ENCODE peak calls at places on chromosomes 5 and 9, in six cellular contexts. B is prostate gland, J is GM12892, X is endothelial cell of umbilical vein, S is heart left ventricle, O is stomach. E is an unnamed sample.

GRCh38 chr9:77848897-77849296 is 182.7 kb downstream of the GNAQ start:
- DNase-seq in B (no peak), J (no peak), X (peak), S (no peak), O (no peak), E (no peak)

GRCh38 chr9:134533850-134534585 is 107.6 kb upstream of the COL5A1 start:
- DNase-seq in B (no peak), J (no peak), X (no peak), S (peak), O (no peak), E (no peak)

GRCh38 chr5:6632324-6632930 is 417 bp downstream of the NSUN2 start:
- DNase-seq in B (no peak), J (no peak), X (no peak), S (no peak), O (no peak), E (peak)

GRCh38 chr5:142426129-142426641 is 101.4 kb upstream of the SPRY4 start:
- DNase-seq in B (no peak), J (no peak), X (peak), S (peak), O (peak), E (no peak)

GRCh38 chr5:136192526-136193395 is at the start of gene SMIM32:
- DNase-seq in B (peak), J (no peak), X (peak), S (no peak), O (no peak), E (no peak)

GRCh38 chr5:139634028-139634325 is 14.2 kb upstream of the CXXC5 start:
- DNase-seq in B (no peak), J (no peak), X (no peak), S (no peak), O (peak), E (no peak)

GRCh38 chr9:81852820-81853219 is 75.4 kb upstream of the SPATA31D4 start:
- DNase-seq in B (no peak), J (no peak), X (no peak), S (no peak), O (no peak), E (no peak)

GRCh38 chr5:139181835-139182452 is 16.2 kb downstream of the SIL1 start:
- DNase-seq in B (no peak), J (no peak), X (no peak), S (no peak), O (no peak), E (peak)

GRCh38 chr5:180155331-180155881 is 53.6 kb downstream of the RASGEF1C start:
- DNase-seq in B (no peak), J (no peak), X (no peak), S (peak), O (peak), E (no peak)

GRCh38 chr5:33316773-33317172 is 124.0 kb upstream of the TARS1 start:
- DNase-seq in B (no peak), J (no peak), X (peak), S (no peak), O (no peak), E (no peak)

GRCh38 chr5:171342362-171343111 is 33.5 kb downstream of the TLX3 start:
- DNase-seq in B (no peak), J (no peak), X (peak), S (no peak), O (peak), E (peak)

GRCh38 chr5:54785729-54786548 is 199.5 kb downstream of the ESM1 start:
- DNase-seq in B (peak), J (no peak), X (peak), S (peak), O (no peak), E (peak)

GRCh38 chr5:125679522-125679921 is 743.7 kb upstream of the GRAMD2B start:
- DNase-seq in B (no peak), J (no peak), X (no peak), S (no peak), O (no peak), E (no peak)

GRCh38 chr5:151587796-151588606 is 3.1 kb downstream of the FAT2 start:
- DNase-seq in B (no peak), J (no peak), X (no peak), S (no peak), O (no peak), E (no peak)

GRCh38 chr9:92265159-92265558 is 28.3 kb downstream of the IARS1 start:
- DNase-seq in B (no peak), J (no peak), X (no peak), S (no peak), O (no peak), E (no peak)

GRCh38 chr9:105880517-105880916 is 186.2 kb downstream of the TMEM38B start:
- DNase-seq in B (no peak), J (no peak), X (no peak), S (no peak), O (no peak), E (no peak)

GRCh38 chr9:133761641-133762248 is 23.6 kb upstream of the SARDH start:
- DNase-seq in B (no peak), J (no peak), X (no peak), S (peak), O (peak), E (no peak)

GRCh38 chr5:78547731-78548189 is 100.8 kb downstream of the LHFPL2 start:
- DNase-seq in B (no peak), J (no peak), X (no peak), S (peak), O (no peak), E (no peak)

GRCh38 chr5:154756203-154756870 is 1.2 kb downstream of the LARP1 start:
- DNase-seq in B (peak), J (no peak), X (peak), S (peak), O (peak), E (peak)

GRCh38 chr9:73155389-73155788 is 3.7 kb downstream of the ANXA1 start:
- DNase-seq in B (no peak), J (no peak), X (peak), S (no peak), O (no peak), E (no peak)

GRCh38 chr5:150763023-150763793 is 4.4 kb upstream of the DCTN4 start:
- DNase-seq in B (peak), J (no peak), X (no peak), S (peak), O (peak), E (peak)

GRCh38 chr5:40909233-40909632 is at the start of gene C7:
- DNase-seq in B (no peak), J (no peak), X (peak), S (no peak), O (no peak), E (peak)

GRCh38 chr5:175261526-175261925 is 182.5 kb downstream of the DRD1 start:
- DNase-seq in B (no peak), J (no peak), X (no peak), S (no peak), O (no peak), E (no peak)

GRCh38 chr5:4275232-4275631 is 679.6 kb downstream of the IRX1 start:
- DNase-seq in B (no peak), J (no peak), X (no peak), S (no peak), O (no peak), E (no peak)

GRCh38 chr5:80590766-80591165 is 20.7 kb upstream of the ANKRD34B start:
- DNase-seq in B (no peak), J (no peak), X (no peak), S (no peak), O (no peak), E (no peak)

GRCh38 chr9:134209731-134210311 is 45.5 kb upstream of the RNU6ATAC start:
- DNase-seq in B (no peak), J (no peak), X (no peak), S (peak), O (no peak), E (no peak)

GRCh38 chr5:39164016-39164415 is 55.3 kb downstream of the FYB1 start:
- DNase-seq in B (no peak), J (no peak), X (no peak), S (no peak), O (no peak), E (no peak)

GRCh38 chr9:133304158-133304470 is 29.1 kb upstream of the ABO start:
- DNase-seq in B (no peak), J (no peak), X (no peak), S (no peak), O (peak), E (no peak)

GRCh38 chr5:126720369-126720768 is 56.6 kb upstream of the LMNB1 start:
- DNase-seq in B (no peak), J (no peak), X (no peak), S (no peak), O (no peak), E (no peak)

GRCh38 chr9:35905912-35906679 is at the start of gene HRCT1:
- DNase-seq in B (peak), J (no peak), X (peak), S (peak), O (peak), E (peak)

GRCh38 chr9:35908484-35909125 is 685 bp upstream of the SPAAR start:
- DNase-seq in B (no peak), J (no peak), X (no peak), S (no peak), O (no peak), E (no peak)

GRCh38 chr9:35909274-35909673 is at the start of gene SPAAR:
- DNase-seq in B (no peak), J (no peak), X (peak), S (no peak), O (no peak), E (no peak)

GRCh38 chr9:35906923-35907699 is 1.1 kb downstream of the HRCT1 start:
- DNase-seq in B (no peak), J (no peak), X (peak), S (peak), O (no peak), E (no peak)

DNA sequence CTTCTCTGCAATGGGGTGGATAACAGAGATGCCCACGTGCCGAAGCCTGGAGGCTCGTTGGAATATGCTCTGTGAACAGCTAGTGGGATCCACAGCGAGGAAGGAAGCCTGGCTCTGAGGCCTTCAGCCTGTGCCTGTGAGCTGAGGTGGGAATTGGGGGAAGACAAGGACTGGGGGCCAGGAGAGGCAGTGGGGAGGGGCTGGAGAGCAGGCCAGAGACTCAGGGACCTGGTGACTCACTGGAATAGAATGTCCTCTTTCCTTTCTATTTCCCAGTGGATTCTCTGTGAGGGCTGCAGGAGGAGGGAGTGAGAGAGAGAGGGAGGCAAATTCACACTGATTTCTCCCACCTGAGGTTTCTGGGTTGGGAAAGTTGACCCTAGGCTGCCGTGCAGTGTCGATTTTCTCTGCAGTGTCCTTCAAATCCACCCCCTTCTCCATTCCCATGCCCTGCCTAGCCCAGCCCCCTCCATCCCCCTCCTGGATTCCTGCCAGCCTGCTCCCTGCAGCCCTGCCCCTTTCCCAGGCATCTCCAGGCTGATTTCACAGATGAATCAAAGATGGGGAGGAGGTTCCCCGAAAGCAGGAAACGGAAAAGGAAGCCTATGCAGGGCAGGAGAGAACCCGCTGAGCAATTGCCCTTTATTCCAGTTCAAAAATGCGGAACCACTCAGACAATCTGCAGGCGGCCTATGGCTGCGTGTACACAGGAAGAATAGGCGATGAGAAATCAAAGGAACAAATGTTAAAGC is 1.4 kb upstream of the SPAAR start:
- DNase-seq in B (peak), J (no peak), X (peak), S (peak), O (peak), E (no peak)
- TF ChIP-seq POLR2A in B (no peak), J (no peak), X (no peak), S (no peak), O (no peak), E (no peak)

GRCh38 chr5:172837640-172838039 is 3.6 kb downstream of the ERGIC1 start:
- DNase-seq in B (peak), J (peak), X (peak), S (no peak), O (peak), E (no peak)
- TF ChIP-seq POLR2A in B (no peak), J (peak), X (no peak), S (no peak), O (peak), E (no peak)

GRCh38 chr9:137245450-137246421 is 4.6 kb downstream of the TUBB4B start:
- DNase-seq in B (no peak), J (no peak), X (no peak), S (no peak), O (no peak), E (no peak)

GRCh38 chr9:137242329-137243204 is 1.5 kb downstream of the TUBB4B start:
- DNase-seq in B (no peak), J (no peak), X (no peak), S (no peak), O (no peak), E (peak)

GRCh38 chr9:137241490-137242328 is 622 bp downstream of the TUBB4B start:
- DNase-seq in B (no peak), J (peak), X (peak), S (peak), O (peak), E (peak)

GRCh38 chr9:137244486-137245449 is 3.7 kb downstream of the TUBB4B start:
- DNase-seq in B (no peak), J (no peak), X (no peak), S (no peak), O (no peak), E (peak)

GRCh38 chr9:137243626-137244485 is 2.8 kb downstream of the TUBB4B start:
- DNase-seq in B (no peak), J (no peak), X (no peak), S (no peak), O (no peak), E (peak)
- TF ChIP-seq POLR2A in B (no peak), J (peak), X (peak), S (no peak), O (no peak), E (peak)

GRCh38 chr9:101400120-101400519 is 1.5 kb downstream of the ZNF189 start:
- DNase-seq in B (no peak), J (no peak), X (peak), S (no peak), O (no peak), E (no peak)
- TF ChIP-seq POLR2A in B (no peak), J (no peak), X (no peak), S (no peak), O (no peak), E (no peak)

DNA sequence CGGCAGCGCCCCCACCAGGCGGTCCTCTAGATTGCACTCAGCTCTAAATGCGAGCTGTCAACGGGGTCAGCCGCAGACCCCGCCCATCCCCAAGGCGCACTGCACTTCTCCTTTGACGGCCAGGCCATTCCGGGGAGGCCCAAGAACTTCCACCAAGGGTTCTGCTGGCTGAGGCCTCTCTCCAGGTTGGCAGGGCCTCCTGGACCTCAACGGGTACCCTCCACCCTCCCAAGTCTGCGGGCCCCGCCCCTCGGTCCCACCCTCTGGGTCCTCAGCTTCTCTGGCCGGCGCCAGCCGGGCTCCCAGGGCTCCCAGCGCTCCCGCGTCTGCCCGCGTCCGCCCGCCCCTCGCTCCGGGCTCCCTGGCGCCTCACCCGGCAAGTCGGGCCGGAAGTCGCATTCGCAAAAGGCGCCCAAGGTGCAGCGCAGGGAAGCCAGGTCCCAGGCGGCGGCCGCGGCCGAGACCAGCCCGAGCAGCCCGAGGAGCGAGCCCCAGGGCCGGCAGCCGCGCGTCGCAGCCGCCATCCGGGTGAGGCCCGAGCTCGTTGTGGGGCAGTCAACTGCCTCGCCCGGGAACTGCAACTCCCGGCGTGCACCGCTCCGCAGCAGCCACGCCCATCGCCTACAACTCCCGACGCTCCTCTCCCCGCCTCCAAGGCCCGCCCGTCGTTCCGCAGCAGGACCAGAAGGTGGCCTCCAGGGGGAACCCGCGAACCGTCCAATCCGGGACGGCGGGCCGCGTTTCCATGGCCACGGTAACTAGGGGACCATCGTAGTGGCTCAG is at the start of gene TOR2A:
- DNase-seq in B (peak), J (peak), X (peak), S (peak), O (peak), E (peak)
- TF ChIP-seq POLR2A in B (peak), J (peak), X (peak), S (no peak), O (peak), E (peak)

DNA sequence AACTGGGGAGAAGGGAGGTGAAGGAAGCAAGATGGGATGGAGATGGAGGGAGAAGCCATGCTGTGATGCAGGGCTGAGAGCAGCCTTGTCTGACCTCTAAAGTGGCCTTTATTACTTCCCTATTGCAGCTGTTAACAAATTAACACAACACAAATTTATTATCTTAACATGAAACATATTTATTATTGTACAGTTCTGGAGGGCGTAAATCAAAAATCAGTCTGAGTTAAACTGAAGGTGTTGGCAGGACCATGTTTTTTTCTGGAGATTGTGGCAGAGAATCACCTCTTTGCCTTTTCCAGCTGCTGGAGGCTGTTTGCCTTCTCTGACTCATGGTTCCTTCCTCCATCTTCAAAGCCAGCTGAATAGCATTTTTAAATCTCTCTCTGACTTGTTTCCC is 7.1 kb upstream of the MCC start:
- DNase-seq in B (no peak), J (no peak), X (peak), S (no peak), O (no peak), E (no peak)
- TF ChIP-seq POLR2A in B (no peak), J (no peak), X (no peak), S (no peak), O (no peak), E (no peak)

E was measured in erythroblast.